ENCODE peak calls at places on chromosomes 2 and 18, in nine cellular contexts. I is colonic mucosa, O is A673, W is right cardiac atrium, S is psoas muscle, A is heart left ventricle, G is fibroblast of lung, E is ovary, J is A549. Q is an unnamed sample. For H3K4me1, the result is how much of the 10 kb centered on the place peaks cover.

GRCh38 chr2:62196278-62196901 is 475 bp downstream of the B3GNT2 start:
- DNase-seq in I (peak), O (peak), W (no peak), S (peak), A (peak), G (no peak), E (peak), J (peak), Q (no peak)

GRCh38 chr2:178514664-178515063 is 34.4 kb downstream of the PLEKHA3 start:
- DNase-seq in I (no peak), O (no peak), W (no peak), S (no peak), A (no peak), G (peak), E (no peak), J (no peak), Q (no peak)

GRCh38 chr2:199798881-199799580 is 52.0 kb downstream of the FTCDNL1 start:
- DNase-seq in I (no peak), O (peak), W (peak), S (peak), A (no peak), G (peak), E (peak), J (no peak), Q (no peak)

GRCh38 chr2:38260469-38260868 is 116.6 kb downstream of the ATL2 start:
- DNase-seq in I (no peak), O (no peak), W (no peak), S (no peak), A (peak), G (no peak), E (no peak), J (no peak), Q (no peak)

GRCh38 chr2:216188268-216188850 is 79.2 kb downstream of the XRCC5 start:
- DNase-seq in I (no peak), O (peak), W (no peak), S (no peak), A (no peak), G (no peak), E (no peak), J (no peak), Q (no peak)

GRCh38 chr2:44768438-44769236 is 172.9 kb upstream of the SIX3 start:
- DNase-seq in I (no peak), O (peak), W (peak), S (no peak), A (no peak), G (no peak), E (no peak), J (no peak), Q (no peak)

GRCh38 chr2:162317910-162318279 is 589 bp downstream of the IFIH1 start:
- DNase-seq in I (peak), O (peak), W (peak), S (no peak), A (no peak), G (peak), E (peak), J (no peak), Q (no peak)

GRCh38 chr2:170524828-170525565 is 190.1 kb upstream of the SP5 start:
- DNase-seq in I (no peak), O (no peak), W (no peak), S (no peak), A (no peak), G (peak), E (no peak), J (no peak), Q (no peak)

GRCh38 chr2:85215074-85216050 is 82.2 kb downstream of the TCF7L1 start:
- DNase-seq in I (no peak), O (peak), W (no peak), S (peak), A (no peak), G (peak), E (no peak), J (no peak), Q (no peak)

GRCh38 chr2:143808166-143808565 is 678.9 kb downstream of the ARHGAP15 start:
- DNase-seq in I (no peak), O (peak), W (no peak), S (no peak), A (no peak), G (no peak), E (no peak), J (no peak), Q (no peak)

GRCh38 chr18:31101148-31102019 is 837 bp downstream of the DSC2 start:
- DNase-seq in I (peak), O (no peak), W (peak), S (peak), A (peak), G (peak), E (peak), J (peak), Q (peak)

GRCh38 chr2:7899241-7899640 is 782.6 kb upstream of the ID2 start:
- DNase-seq in I (no peak), O (no peak), W (no peak), S (no peak), A (no peak), G (no peak), E (no peak), J (no peak), Q (no peak)

GRCh38 chr2:203758841-203759691 is 52.6 kb downstream of the CD28 start:
- DNase-seq in I (no peak), O (no peak), W (no peak), S (no peak), A (no peak), G (peak), E (no peak), J (no peak), Q (no peak)

GRCh38 chr2:233414273-233414654 is 60.0 kb downstream of the DGKD start:
- DNase-seq in I (no peak), O (no peak), W (no peak), S (peak), A (no peak), G (peak), E (no peak), J (no peak), Q (no peak)

GRCh38 chr18:32271649-32272324 is 81.9 kb downstream of the MEP1B start:
- DNase-seq in I (no peak), O (peak), W (no peak), S (no peak), A (no peak), G (peak), E (peak), J (peak), Q (no peak)

GRCh38 chr2:161238559-161239415 is 69.4 kb upstream of the PSMD14 start:
- DNase-seq in I (peak), O (peak), W (peak), S (peak), A (peak), G (peak), E (peak), J (peak), Q (no peak)

GRCh38 chr2:148209598-148209997 is 188.7 kb downstream of the MBD5 start:
- DNase-seq in I (no peak), O (peak), W (no peak), S (no peak), A (no peak), G (no peak), E (no peak), J (no peak), Q (no peak)

GRCh38 chr18:67410671-67411070 is 105.8 kb downstream of the DSEL start:
- DNase-seq in I (no peak), O (no peak), W (no peak), S (no peak), A (no peak), G (peak), E (no peak), J (no peak), Q (no peak)

GRCh38 chr18:9647496-9648323 is 33.4 kb upstream of the PPP4R1 start:
- DNase-seq in I (no peak), O (no peak), W (no peak), S (no peak), A (no peak), G (peak), E (no peak), J (no peak), Q (no peak)

GRCh38 chr18:76524900-76525698 is 30.1 kb upstream of the ZNF516 start:
- DNase-seq in I (no peak), O (peak), W (no peak), S (no peak), A (no peak), G (peak), E (peak), J (peak), Q (no peak)

GRCh38 chr18:68034293-68034692 is 517.8 kb upstream of the DSEL start:
- DNase-seq in I (no peak), O (peak), W (no peak), S (no peak), A (no peak), G (no peak), E (no peak), J (no peak), Q (no peak)

GRCh38 chr2:223952280-223952968 is 4.8 kb upstream of the MRPL44 start:
- DNase-seq in I (no peak), O (no peak), W (no peak), S (no peak), A (no peak), G (no peak), E (no peak), J (no peak), Q (no peak)

GRCh38 chr2:72222829-72223564 is 75.3 kb upstream of the CYP26B1 start:
- DNase-seq in I (no peak), O (no peak), W (no peak), S (no peak), A (no peak), G (peak), E (no peak), J (no peak), Q (no peak)

GRCh38 chr2:47560107-47560819 is 157.3 kb downstream of the MSH2 start:
- DNase-seq in I (no peak), O (no peak), W (no peak), S (no peak), A (peak), G (no peak), E (no peak), J (no peak), Q (no peak)

GRCh38 chr2:151374426-151374825 is 17.0 kb downstream of the TNFAIP6 start:
- DNase-seq in I (no peak), O (peak), W (no peak), S (no peak), A (no peak), G (peak), E (no peak), J (peak), Q (no peak)

GRCh38 chr2:58137221-58137620 is 90.6 kb downstream of the VRK2 start:
- DNase-seq in I (no peak), O (no peak), W (no peak), S (no peak), A (no peak), G (peak), E (no peak), J (no peak), Q (no peak)

GRCh38 chr2:135638825-135639224 is 102.8 kb upstream of the UBXN4 start:
- DNase-seq in I (no peak), O (no peak), W (no peak), S (no peak), A (no peak), G (no peak), E (no peak), J (no peak), Q (no peak)

GRCh38 chr18:50879302-50880107 is 587 bp downstream of the ME2 start:
- DNase-seq in I (peak), O (peak), W (no peak), S (no peak), A (no peak), G (peak), E (no peak), J (no peak), Q (no peak)

GRCh38 chr2:140234176-140234575 is 1454.0 kb upstream of the NXPH2 start:
- DNase-seq in I (no peak), O (no peak), W (no peak), S (no peak), A (no peak), G (no peak), E (no peak), J (no peak), Q (no peak)

GRCh38 chr2:11678306-11678960 is 8.4 kb upstream of the NTSR2 start:
- DNase-seq in I (no peak), O (no peak), W (no peak), S (no peak), A (no peak), G (no peak), E (no peak), J (no peak), Q (no peak)

GRCh38 chr2:166900700-166901099 is 12.4 kb downstream of the XIRP2 start:
- DNase-seq in I (no peak), O (peak), W (no peak), S (no peak), A (no peak), G (peak), E (no peak), J (no peak), Q (no peak)

GRCh38 chr2:159256159-159256558 is 30.3 kb downstream of the WDSUB1 start:
- DNase-seq in I (no peak), O (no peak), W (no peak), S (no peak), A (no peak), G (peak), E (no peak), J (no peak), Q (no peak)

GRCh38 chr2:152406836-152407161 is 71.8 kb downstream of the FMNL2 start:
- DNase-seq in I (no peak), O (no peak), W (no peak), S (no peak), A (no peak), G (no peak), E (no peak), J (no peak), Q (no peak)
- H3K4me1 ChIP-seq in I (under half), O (half or more), W (under half), S (half or more), A (under half), G (under half), E (under half), J (half or more), Q (half or more)

GRCh38 chr2:240369725-240370585 is 65.5 kb upstream of the GPC1 start:
- DNase-seq in I (peak), O (no peak), W (peak), S (peak), A (peak), G (peak), E (peak), J (peak), Q (peak)

GRCh38 chr2:240373289-240373885 is 62.1 kb upstream of the GPC1 start:
- DNase-seq in I (no peak), O (no peak), W (peak), S (no peak), A (no peak), G (no peak), E (no peak), J (no peak), Q (no peak)

GRCh38 chr2:240368746-240369724 is 66.4 kb upstream of the GPC1 start:
- DNase-seq in I (no peak), O (no peak), W (peak), S (peak), A (peak), G (no peak), E (no peak), J (no peak), Q (no peak)

GRCh38 chr2:240372051-240372450 is 63.4 kb upstream of the GPC1 start:
- DNase-seq in I (no peak), O (no peak), W (peak), S (no peak), A (no peak), G (no peak), E (no peak), J (no peak), Q (no peak)

DNA sequence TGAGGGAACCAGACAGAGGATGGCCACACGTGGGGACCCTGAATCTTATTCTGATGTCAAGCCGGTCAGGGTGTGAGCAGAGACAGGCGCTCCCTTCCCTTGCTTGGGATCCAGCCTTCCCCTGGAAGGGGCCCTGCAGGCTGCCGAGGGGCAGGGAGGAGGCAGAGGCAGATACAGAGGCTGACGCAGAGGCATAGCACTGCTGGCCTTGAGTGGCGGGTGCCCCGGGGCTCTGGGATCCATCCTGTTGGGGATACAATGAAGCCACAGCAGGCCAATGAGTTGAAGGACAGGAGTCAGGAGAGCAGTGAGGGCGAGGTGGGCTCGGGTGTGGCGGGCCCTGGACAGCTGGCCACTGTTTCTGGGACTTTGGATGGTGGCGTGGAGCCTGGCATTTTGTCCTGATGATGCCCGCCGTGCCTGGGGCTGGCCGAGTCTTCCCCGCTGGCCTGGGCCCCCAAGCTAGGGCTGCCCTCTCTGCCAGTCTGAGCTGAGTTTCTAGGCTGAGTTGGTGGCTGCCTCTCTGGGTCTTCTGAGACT is 63.9 kb upstream of the GPC1 start:
- DNase-seq in I (no peak), O (no peak), W (peak), S (no peak), A (no peak), G (no peak), E (no peak), J (no peak), Q (no peak)
- H3K27ac ChIP-seq in I (no peak), O (no peak), W (no peak), S (peak), A (no peak), G (no peak), E (no peak), J (peak), Q (peak)

DNA sequence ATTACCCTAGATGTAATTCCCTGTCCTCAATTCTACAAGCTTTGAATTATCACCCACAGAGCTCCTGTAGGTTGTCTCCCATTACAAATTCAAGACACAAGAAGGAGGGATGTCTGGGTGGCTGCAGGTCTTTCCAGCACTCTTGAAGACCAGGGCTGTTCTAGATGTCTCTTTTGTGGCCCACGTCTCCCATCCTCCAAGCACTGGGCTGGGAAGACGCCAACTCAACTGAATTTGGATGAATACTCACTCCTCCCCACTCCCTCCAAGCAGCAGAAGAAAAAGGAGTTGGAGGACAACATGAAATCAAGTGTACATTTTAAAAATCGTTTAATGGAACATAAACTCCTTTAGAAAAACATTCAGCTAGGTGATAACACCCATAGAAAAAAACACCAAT is 31.2 kb downstream of the SMAD7 start:
- DNase-seq in I (no peak), O (no peak), W (no peak), S (no peak), A (no peak), G (no peak), E (no peak), J (no peak), Q (no peak)
- H3K4me1 ChIP-seq in I (under half), O (under half), W (under half), S (under half), A (half or more), G (under half), E (under half), J (half or more), Q (under half)

DNA sequence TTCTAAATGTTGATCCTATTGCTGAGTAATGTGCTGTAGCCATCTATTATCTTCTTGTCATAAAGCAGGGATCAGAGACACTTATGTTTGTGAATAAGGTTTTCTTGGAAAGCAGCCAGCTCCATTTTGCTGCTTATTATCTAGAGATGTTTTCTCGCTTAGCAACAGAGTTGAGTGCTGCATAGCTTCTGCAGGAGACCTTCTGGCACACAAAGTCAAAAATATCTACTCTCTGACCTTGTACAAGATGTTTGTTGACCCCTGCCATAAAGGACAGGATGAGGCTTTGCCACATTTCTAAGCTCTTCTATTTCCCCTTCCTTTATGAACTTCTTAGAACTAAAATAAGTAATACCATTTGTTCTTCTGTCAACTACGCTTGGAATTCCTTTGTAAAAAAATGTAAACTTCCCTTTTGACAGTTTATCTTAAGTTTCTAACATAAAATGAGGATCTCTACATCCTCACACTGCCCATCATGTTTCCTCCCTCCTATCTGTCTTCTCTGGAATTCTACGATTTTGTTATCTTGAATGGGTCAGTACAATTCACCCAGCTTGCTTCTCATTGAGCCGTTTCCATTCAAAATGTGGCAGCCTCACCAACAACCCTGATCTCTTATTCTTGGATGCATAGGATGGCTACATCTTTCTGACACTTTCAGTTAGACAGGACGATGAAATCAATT is 1377.1 kb downstream of the SUCLG1 start:
- DNase-seq in I (peak), O (peak), W (no peak), S (no peak), A (peak), G (peak), E (no peak), J (no peak), Q (no peak)
- H3K27ac ChIP-seq in I (no peak), O (no peak), W (peak), S (no peak), A (peak), G (peak), E (no peak), J (no peak), Q (no peak)

DNA sequence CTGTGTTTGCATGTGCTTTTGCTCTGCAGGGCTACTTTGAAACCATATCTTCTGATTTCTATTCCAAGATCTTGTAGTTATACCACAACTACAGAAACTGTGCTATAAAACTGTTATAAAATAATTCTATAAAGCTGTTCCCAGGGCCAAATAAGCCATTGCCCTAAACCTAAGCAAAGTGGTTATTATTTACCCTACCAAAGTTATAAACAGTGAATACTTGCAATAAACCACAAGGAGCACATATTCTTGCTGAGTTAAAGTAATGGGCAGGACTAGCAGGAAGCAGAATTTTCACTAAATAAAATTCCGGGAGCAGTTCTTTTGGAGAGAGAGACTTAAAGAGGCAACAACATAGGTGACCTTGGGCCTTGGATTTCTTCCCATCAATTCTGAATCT is 145.4 kb upstream of the ZNF521 start:
- DNase-seq in I (no peak), O (no peak), W (no peak), S (no peak), A (no peak), G (no peak), E (no peak), J (no peak), Q (no peak)
- H3K4me1 ChIP-seq in I (under half), O (under half), W (under half), S (under half), A (under half), G (under half), E (under half), J (under half), Q (under half)

GRCh38 chr18:22169011-22169888 is at the start of gene GATA6:
- DNase-seq in I (peak), O (peak), W (peak), S (peak), A (peak), G (peak), E (peak), J (peak), Q (peak)
- H3K27ac ChIP-seq in I (peak), O (no peak), W (peak), S (peak), A (peak), G (peak), E (peak), J (peak), Q (peak)

Q was measured in right atrium auricular region.